ENCODE peak calls at places on chromosomes 6 and 20, in seven cellular contexts. D is Karpas-422; H is CD4-positive, CD25-positive, alpha-beta regulatory T cell; K is tibial artery; Y is cardiac muscle cell; Q is IMR-90; C is endodermal cell. F is an unnamed sample. For H3K4me1 and H3K36me3, the result is how much of the 10 kb centered on the place peaks cover.

GRCh38 chr6:141539617-141540016 is 593.1 kb upstream of the GJE1 start:
- DNase-seq in H (no peak), C (no peak), Y (no peak), K (no peak), Q (peak), D (no peak), F (no peak)

GRCh38 chr6:169868458-169868857 is 117.0 kb downstream of the ERMARD start:
- DNase-seq in C (peak), H (peak), K (no peak), Y (no peak), Q (no peak), D (no peak), F (peak)

GRCh38 chr20:47319517-47320252 is 36.8 kb downstream of the ZMYND8 start:
- DNase-seq in Y (peak), H (no peak), K (no peak), C (peak), Q (peak), D (no peak), F (no peak)

GRCh38 chr6:130961148-130961547 is 101.9 kb downstream of the EPB41L2 start:
- DNase-seq in K (no peak), H (no peak), Y (no peak), Q (no peak), C (no peak), D (no peak), F (no peak)

GRCh38 chr6:37491161-37491829 is 8.4 kb downstream of the CCDC167 start:
- DNase-seq in C (no peak), Q (no peak), H (peak), Y (no peak), D (no peak), K (no peak), F (no peak)

GRCh38 chr20:53260168-53260567 is 288.0 kb downstream of the TSHZ2 start:
- DNase-seq in K (no peak), Q (no peak), D (no peak), C (no peak), Y (no peak), H (no peak), F (no peak)

GRCh38 chr6:12587096-12587495 is 129.5 kb upstream of the PHACTR1 start:
- DNase-seq in Y (no peak), H (no peak), K (no peak), Q (no peak), C (no peak), D (no peak), F (no peak)

GRCh38 chr6:33995873-33996475 is 149.9 kb downstream of the GRM4 start:
- DNase-seq in C (peak), K (peak), H (no peak), Y (no peak), Q (no peak), D (no peak), F (peak)

GRCh38 chr20:1085515-1086272 is 32.7 kb upstream of the PSMF1 start:
- DNase-seq in D (no peak), Y (no peak), K (no peak), H (no peak), C (no peak), Q (no peak), F (no peak)

GRCh38 chr20:34948030-34948429 is 7.6 kb downstream of the GSS start:
- DNase-seq in C (no peak), H (no peak), Y (peak), Q (peak), K (no peak), D (no peak), F (no peak)

GRCh38 chr6:2378891-2379652 is 133.7 kb upstream of the GMDS start:
- DNase-seq in D (no peak), C (no peak), H (peak), Y (peak), Q (peak), K (no peak), F (no peak)

GRCh38 chr20:53859684-53860083 is 210.7 kb downstream of the BCAS1 start:
- DNase-seq in Y (peak), Q (no peak), K (peak), H (no peak), C (no peak), D (no peak), F (no peak)

GRCh38 chr6:47292944-47293343 is 16.8 kb downstream of the TNFRSF21 start:
- DNase-seq in K (no peak), D (no peak), Q (peak), H (no peak), C (no peak), Y (peak), F (no peak)

GRCh38 chr6:43455034-43455747 is at the start of gene DLK2:
- DNase-seq in C (no peak), Y (no peak), D (peak), Q (no peak), K (no peak), H (peak), F (peak)

GRCh38 chr20:37295001-37295400 is 5.5 kb downstream of the MANBAL start:
- DNase-seq in K (no peak), Q (peak), D (no peak), Y (peak), H (no peak), C (no peak), F (no peak)

GRCh38 chr6:108263371-108263770 is 2.5 kb upstream of the SNX3 start:
- DNase-seq in Y (no peak), C (no peak), K (no peak), D (no peak), Q (no peak), H (no peak), F (no peak)

GRCh38 chr6:136365781-136366354 is 76.2 kb upstream of the BCLAF1 start:
- DNase-seq in D (no peak), C (no peak), K (peak), Q (peak), H (peak), Y (no peak), F (peak)

GRCh38 chr20:50450961-50451752 is 59.0 kb upstream of the PTPN1 start:
- DNase-seq in Y (peak), Q (peak), H (no peak), K (no peak), D (no peak), C (peak), F (peak)

GRCh38 chr6:131250121-131250520 is 114.9 kb downstream of the AKAP7 start:
- DNase-seq in D (no peak), C (peak), Y (peak), H (peak), K (peak), Q (peak), F (peak)

GRCh38 chr6:797479-798077 is 104.6 kb upstream of the EXOC2 start:
- DNase-seq in K (no peak), C (peak), D (peak), H (peak), Y (peak), Q (peak), F (no peak)

GRCh38 chr20:54643761-54644160 is 168.4 kb downstream of the DOK5 start:
- DNase-seq in Y (peak), C (no peak), K (no peak), H (no peak), D (no peak), Q (peak), F (no peak)

GRCh38 chr20:33897313-33897912 is 86.3 kb downstream of the CHMP4B start:
- DNase-seq in H (no peak), C (peak), K (no peak), Y (peak), Q (no peak), D (no peak), F (no peak)

GRCh38 chr6:166007349-166008263 is 160.0 kb downstream of the TBXT start:
- DNase-seq in K (peak), Q (peak), H (no peak), C (no peak), Y (peak), D (no peak), F (no peak)

GRCh38 chr6:63487123-63487813 is 85.0 kb upstream of the LOC128125822 start:
- DNase-seq in D (no peak), H (no peak), K (no peak), C (no peak), Q (no peak), Y (no peak), F (no peak)

GRCh38 chr6:2147737-2148448 is 97.5 kb downstream of the GMDS start:
- DNase-seq in C (no peak), D (no peak), K (no peak), H (no peak), Y (peak), Q (peak), F (no peak)

GRCh38 chr6:109424946-109425345 is 15.5 kb downstream of the PPIL6 start:
- DNase-seq in H (no peak), Q (peak), C (no peak), K (no peak), D (no peak), Y (peak), F (no peak)

GRCh38 chr6:39088331-39088730 is 26.7 kb downstream of the SAYSD1 start:
- DNase-seq in K (no peak), D (peak), Q (peak), Y (peak), C (peak), H (no peak), F (no peak)

GRCh38 chr6:165974817-165975216 is 192.8 kb downstream of the TBXT start:
- DNase-seq in K (no peak), Y (no peak), Q (no peak), D (no peak), C (no peak), H (no peak), F (no peak)

GRCh38 chr6:129345890-129346289 is 364.1 kb downstream of the ARHGAP18 start:
- DNase-seq in C (no peak), Y (peak), D (no peak), H (no peak), Q (peak), K (no peak), F (no peak)

GRCh38 chr6:28816909-28817807 is 106.6 kb downstream of the TRIM27 start:
- DNase-seq in K (no peak), D (peak), H (no peak), C (peak), Q (peak), Y (peak), F (no peak)

GRCh38 chr6:56714273-56714672 is 71.6 kb upstream of the DST start:
- DNase-seq in Q (no peak), K (no peak), H (no peak), C (no peak), D (no peak), Y (no peak), F (no peak)

GRCh38 chr20:37534401-37535157 is 6.9 kb upstream of the BLCAP start:
- DNase-seq in K (no peak), H (peak), Q (peak), Y (peak), D (peak), C (peak), F (peak)

GRCh38 chr6:168968228-168968627 is 285.4 kb downstream of the THBS2 start:
- DNase-seq in Q (peak), Y (peak), K (no peak), H (peak), C (no peak), D (no peak), F (no peak)

GRCh38 chr6:3610206-3610605 is 141.3 kb downstream of the PXDC1 start:
- DNase-seq in Q (peak), C (no peak), D (no peak), Y (peak), K (no peak), H (no peak), F (no peak)

GRCh38 chr6:144341831-144342527 is 56.8 kb downstream of the UTRN start:
- DNase-seq in D (no peak), H (no peak), Q (no peak), C (no peak), K (no peak), Y (no peak), F (no peak)

GRCh38 chr6:144343736-144344428 is 58.7 kb downstream of the UTRN start:
- DNase-seq in D (peak), Q (no peak), K (no peak), H (peak), C (no peak), Y (no peak), F (peak)

GRCh38 chr6:144346719-144347446 is 61.7 kb downstream of the UTRN start:
- DNase-seq in H (no peak), Q (peak), C (no peak), D (no peak), Y (peak), K (no peak), F (no peak)

GRCh38 chr6:144345451-144345850 is 60.3 kb downstream of the UTRN start:
- DNase-seq in K (no peak), C (no peak), D (no peak), H (no peak), Q (no peak), Y (no peak), F (no peak)

DNA sequence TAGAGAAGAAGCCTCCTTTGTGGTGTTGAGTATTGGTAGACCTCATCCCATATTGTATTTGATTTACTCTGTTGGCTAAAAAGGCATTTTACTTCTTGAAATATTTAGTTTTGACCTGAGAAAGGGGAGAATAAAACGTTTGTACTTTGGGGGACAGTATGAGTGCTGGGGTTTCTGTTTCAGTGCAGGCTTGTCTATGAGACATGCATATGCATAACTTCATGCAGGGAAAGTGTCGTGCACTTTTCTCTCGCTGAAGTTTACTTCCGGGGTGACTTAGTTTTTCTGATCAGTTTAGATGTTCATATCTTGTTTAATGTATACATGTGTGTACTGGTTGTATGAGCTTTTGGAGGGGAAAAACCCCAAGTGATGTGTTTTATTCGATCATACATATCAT is 59.5 kb downstream of the UTRN start:
- DNase-seq in C (no peak), D (peak), Y (no peak), H (peak), Q (no peak), K (no peak), F (no peak)
- H3K4me1 ChIP-seq in C (under half), D (under half), Y (under half), H (half or more), Q (under half), K (half or more), F (half or more)

DNA sequence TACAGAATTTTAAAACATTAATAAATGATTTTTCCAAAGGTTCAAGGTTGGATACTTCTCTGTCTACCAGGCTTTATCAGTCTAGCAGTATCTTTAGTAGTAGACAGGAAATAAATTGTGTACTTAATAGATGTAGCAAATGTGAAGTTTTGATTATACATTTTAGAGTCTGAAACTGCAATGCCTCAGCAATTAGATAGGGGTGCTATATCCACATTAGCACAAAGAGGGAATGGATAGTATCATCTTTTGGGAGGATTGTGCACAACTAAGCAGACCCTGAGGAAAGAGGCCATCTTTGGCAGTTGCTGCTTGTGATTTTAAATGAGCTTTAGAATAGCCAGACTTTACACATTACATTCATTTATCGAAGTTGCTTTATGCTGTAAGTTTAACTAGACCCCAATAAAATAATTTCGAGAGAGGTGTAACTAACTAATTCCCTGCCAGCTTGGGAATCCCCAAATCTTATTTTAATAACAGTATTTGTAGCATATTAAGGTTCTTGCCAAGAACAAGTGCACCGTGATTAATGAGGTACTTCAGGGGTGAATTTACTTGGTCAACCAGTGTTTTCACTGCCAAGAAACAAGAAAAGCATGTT is 2.8 kb downstream of the KCNQ5 start:
- DNase-seq in H (peak), D (peak), C (no peak), K (no peak), Q (peak), Y (peak), F (no peak)
- H3K27ac ChIP-seq in H (no peak), D (peak), C (no peak), K (no peak), Q (no peak), Y (no peak), F (no peak)

GRCh38 chr20:58897493-58897892 is 45.0 kb downstream of the GNAS start:
- DNase-seq in D (peak), C (no peak), Y (no peak), Q (no peak), K (no peak), H (no peak), F (no peak)
- H3K36me3 ChIP-seq in D (half or more), C (half or more), Y (under half), Q (under half), K (under half), H (under half), F (under half)

GRCh38 chr6:18277181-18278006 is 13.1 kb upstream of the DEK start:
- DNase-seq in D (no peak), C (peak), Y (no peak), H (no peak), K (no peak), Q (no peak), F (no peak)
- H3K4me1 ChIP-seq in D (under half), C (under half), Y (under half), H (under half), K (under half), Q (under half), F (under half)

GRCh38 chr6:14119764-14120163 is 2.2 kb downstream of the CD83 start:
- DNase-seq in H (no peak), C (no peak), Y (no peak), Q (no peak), D (no peak), K (no peak), F (no peak)
- H3K27ac ChIP-seq in H (peak), C (no peak), Y (no peak), Q (no peak), D (no peak), K (no peak), F (peak)

GRCh38 chr6:4656106-4656505 is 120.1 kb upstream of the CDYL start:
- DNase-seq in Q (no peak), K (no peak), Y (no peak), C (no peak), H (no peak), D (no peak), F (no peak)

GRCh38 chr6:4661391-4661790 is 114.8 kb upstream of the CDYL start:
- DNase-seq in Q (no peak), D (no peak), K (no peak), H (no peak), C (no peak), Y (no peak), F (no peak)

GRCh38 chr6:4660377-4661321 is 115.6 kb upstream of the CDYL start:
- DNase-seq in Y (no peak), K (peak), D (no peak), Q (peak), C (no peak), H (no peak), F (no peak)

GRCh38 chr6:4655196-4656025 is 120.8 kb upstream of the CDYL start:
- DNase-seq in Y (no peak), C (no peak), K (no peak), Q (no peak), H (no peak), D (no peak), F (no peak)

DNA sequence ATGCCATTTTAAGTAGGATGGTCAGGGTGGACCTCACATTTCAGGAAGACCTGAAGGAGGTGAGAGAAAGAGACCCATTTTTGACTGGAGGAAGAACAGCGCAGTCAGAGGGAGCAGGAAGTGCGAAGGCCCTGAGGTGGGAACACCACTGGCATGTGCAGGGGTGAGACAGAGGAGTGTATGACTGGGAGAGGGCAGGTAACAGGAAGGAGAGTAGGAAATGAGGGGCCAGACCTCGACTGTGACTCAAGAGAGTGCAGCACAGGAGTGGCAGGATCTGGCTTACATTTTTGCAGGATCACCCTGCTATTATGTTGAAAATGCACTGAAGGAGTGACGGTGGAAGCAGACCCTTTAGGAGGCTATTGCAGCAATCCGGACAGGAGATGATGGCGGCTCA is 117.7 kb upstream of the CDYL start:
- DNase-seq in D (no peak), Q (no peak), K (no peak), H (no peak), Y (no peak), C (no peak), F (no peak)
- H3K36me3 ChIP-seq in D (under half), Q (under half), K (under half), H (under half), Y (under half), C (under half), F (under half)

GRCh38 chr6:122833229-122833556 is 44.1 kb downstream of the SMPDL3A start:
- DNase-seq in K (no peak), H (no peak), Y (no peak), C (peak), D (peak), Q (no peak), F (no peak)

GRCh38 chr6:122831511-122831910 is 42.5 kb downstream of the SMPDL3A start:
- DNase-seq in C (no peak), D (peak), H (no peak), Q (no peak), K (no peak), Y (no peak), F (no peak)

GRCh38 chr6:122829456-122829855 is 40.4 kb downstream of the SMPDL3A start:
- DNase-seq in Y (no peak), C (no peak), Q (no peak), D (no peak), H (no peak), K (no peak), F (no peak)

GRCh38 chr6:122838060-122838780 is 49.2 kb downstream of the SMPDL3A start:
- DNase-seq in C (no peak), D (no peak), K (no peak), Y (peak), Q (peak), H (no peak), F (no peak)

GRCh38 chr6:122832515-122833228 is 43.6 kb downstream of the SMPDL3A start:
- DNase-seq in C (no peak), K (no peak), Q (no peak), H (no peak), D (no peak), Y (no peak), F (no peak)
- H3K4me1 ChIP-seq in C (under half), K (under half), Q (under half), H (under half), D (under half), Y (under half), F (under half)

GRCh38 chr6:51842066-51842465 is 245.3 kb downstream of the PKHD1 start:
- DNase-seq in K (no peak), Y (no peak), C (no peak), D (no peak), H (no peak), Q (no peak), F (no peak)
- H3K27ac ChIP-seq in K (no peak), Y (no peak), C (peak), D (no peak), H (no peak), Q (no peak), F (no peak)

F was measured in spleen.